ENCODE peak calls at places on chromosomes 5 and 9, in ten cellular contexts. One of them, this sample, is unnamed.

GRCh38 chr9:89522979-89523305 is 25.0 kb upstream of the SEMA4D start:
- ATAC-seq in pancreas: no peak
- ATAC-seq in activated B cell treated with CpG ODN at 0.5 μM for 24 hours: peak; percentile 13
- ATAC-seq in psoas muscle: no peak
- ATAC-seq in right cardiac atrium: no peak
- ATAC-seq in upper lobe of left lung: no peak
- ATAC-seq in SK-N-SH treated with all-trans-retinoic acid at 6 μM for 48 hours: no peak
- ATAC-seq in naive thymus-derived CD4-positive, alpha-beta T cell: no peak
- ATAC-seq in Panc1: no peak
- ATAC-seq in activated CD4-positive, alpha-beta T cell treated with anti-CD3 and anti-CD28 coated beads for 36 hours: no peak
- ATAC-seq in this sample: peak; percentile 6

GRCh38 chr5:150700298-150700599 is 613 bp downstream of the RBM22 start:
- ATAC-seq in activated CD4-positive, alpha-beta T cell treated with anti-CD3 and anti-CD28 coated beads for 36 hours: peak; percentile 10
- ATAC-seq in right cardiac atrium: no peak
- ATAC-seq in pancreas: no peak
- ATAC-seq in SK-N-SH treated with all-trans-retinoic acid at 6 μM for 48 hours: peak; percentile 5
- ATAC-seq in naive thymus-derived CD4-positive, alpha-beta T cell: peak; percentile 0
- ATAC-seq in Panc1: peak; percentile 4
- ATAC-seq in activated B cell treated with CpG ODN at 0.5 μM for 24 hours: no peak
- ATAC-seq in psoas muscle: peak; percentile 25
- ATAC-seq in upper lobe of left lung: peak; percentile 9
- ATAC-seq in this sample: no peak

GRCh38 chr9:27377147-27377807 is 80.3 kb upstream of the EQTN start:
- ATAC-seq in naive thymus-derived CD4-positive, alpha-beta T cell: no peak
- ATAC-seq in psoas muscle: peak; percentile 95
- ATAC-seq in upper lobe of left lung: no peak
- ATAC-seq in activated CD4-positive, alpha-beta T cell treated with anti-CD3 and anti-CD28 coated beads for 36 hours: no peak
- ATAC-seq in right cardiac atrium: no peak
- ATAC-seq in SK-N-SH treated with all-trans-retinoic acid at 6 μM for 48 hours: peak; percentile 77
- ATAC-seq in pancreas: no peak
- ATAC-seq in activated B cell treated with CpG ODN at 0.5 μM for 24 hours: peak; percentile 15
- ATAC-seq in Panc1: no peak
- ATAC-seq in this sample: peak; percentile 22

GRCh38 chr9:20544953-20545622 is 77.2 kb downstream of the MLLT3 start:
- ATAC-seq in psoas muscle: no peak
- ATAC-seq in pancreas: no peak
- ATAC-seq in right cardiac atrium: no peak
- ATAC-seq in naive thymus-derived CD4-positive, alpha-beta T cell: no peak
- ATAC-seq in SK-N-SH treated with all-trans-retinoic acid at 6 μM for 48 hours: no peak
- ATAC-seq in Panc1: no peak
- ATAC-seq in activated B cell treated with CpG ODN at 0.5 μM for 24 hours: no peak
- ATAC-seq in activated CD4-positive, alpha-beta T cell treated with anti-CD3 and anti-CD28 coated beads for 36 hours: no peak
- ATAC-seq in upper lobe of left lung: no peak
- ATAC-seq in this sample: no peak

GRCh38 chr9:87786876-87787275 is 61.0 kb downstream of the CTSL start:
- ATAC-seq in pancreas: no peak
- ATAC-seq in activated CD4-positive, alpha-beta T cell treated with anti-CD3 and anti-CD28 coated beads for 36 hours: peak; percentile 44
- ATAC-seq in naive thymus-derived CD4-positive, alpha-beta T cell: no peak
- ATAC-seq in activated B cell treated with CpG ODN at 0.5 μM for 24 hours: no peak
- ATAC-seq in upper lobe of left lung: no peak
- ATAC-seq in psoas muscle: no peak
- ATAC-seq in SK-N-SH treated with all-trans-retinoic acid at 6 μM for 48 hours: no peak
- ATAC-seq in right cardiac atrium: no peak
- ATAC-seq in Panc1: no peak
- ATAC-seq in this sample: no peak

GRCh38 chr9:13832451-13832850 is 481.5 kb downstream of the NFIB start:
- ATAC-seq in naive thymus-derived CD4-positive, alpha-beta T cell: no peak
- ATAC-seq in right cardiac atrium: no peak
- ATAC-seq in activated B cell treated with CpG ODN at 0.5 μM for 24 hours: no peak
- ATAC-seq in upper lobe of left lung: no peak
- ATAC-seq in psoas muscle: no peak
- ATAC-seq in pancreas: no peak
- ATAC-seq in SK-N-SH treated with all-trans-retinoic acid at 6 μM for 48 hours: no peak
- ATAC-seq in activated CD4-positive, alpha-beta T cell treated with anti-CD3 and anti-CD28 coated beads for 36 hours: no peak
- ATAC-seq in Panc1: no peak
- ATAC-seq in this sample: no peak

GRCh38 chr5:39624890-39625289 is 200.1 kb upstream of the DAB2 start:
- ATAC-seq in psoas muscle: no peak
- ATAC-seq in activated B cell treated with CpG ODN at 0.5 μM for 24 hours: no peak
- ATAC-seq in Panc1: no peak
- ATAC-seq in pancreas: peak; percentile 95
- ATAC-seq in SK-N-SH treated with all-trans-retinoic acid at 6 μM for 48 hours: no peak
- ATAC-seq in right cardiac atrium: no peak
- ATAC-seq in activated CD4-positive, alpha-beta T cell treated with anti-CD3 and anti-CD28 coated beads for 36 hours: no peak
- ATAC-seq in naive thymus-derived CD4-positive, alpha-beta T cell: no peak
- ATAC-seq in upper lobe of left lung: no peak
- ATAC-seq in this sample: no peak

GRCh38 chr9:19440823-19441580 is 32.2 kb downstream of the ACER2 start:
- ATAC-seq in SK-N-SH treated with all-trans-retinoic acid at 6 μM for 48 hours: no peak
- ATAC-seq in activated CD4-positive, alpha-beta T cell treated with anti-CD3 and anti-CD28 coated beads for 36 hours: peak; percentile 16
- ATAC-seq in psoas muscle: no peak
- ATAC-seq in activated B cell treated with CpG ODN at 0.5 μM for 24 hours: peak; percentile 14
- ATAC-seq in naive thymus-derived CD4-positive, alpha-beta T cell: no peak
- ATAC-seq in Panc1: no peak
- ATAC-seq in pancreas: no peak
- ATAC-seq in upper lobe of left lung: no peak
- ATAC-seq in right cardiac atrium: peak; percentile 73
- ATAC-seq in this sample: no peak

GRCh38 chr9:107989544-107989943 is 500.0 kb upstream of the KLF4 start:
- ATAC-seq in upper lobe of left lung: peak; percentile 50
- ATAC-seq in right cardiac atrium: peak; percentile 69
- ATAC-seq in naive thymus-derived CD4-positive, alpha-beta T cell: peak; percentile 32
- ATAC-seq in SK-N-SH treated with all-trans-retinoic acid at 6 μM for 48 hours: no peak
- ATAC-seq in psoas muscle: peak; percentile 46
- ATAC-seq in activated CD4-positive, alpha-beta T cell treated with anti-CD3 and anti-CD28 coated beads for 36 hours: no peak
- ATAC-seq in pancreas: no peak
- ATAC-seq in Panc1: no peak
- ATAC-seq in activated B cell treated with CpG ODN at 0.5 μM for 24 hours: no peak
- ATAC-seq in this sample: no peak

GRCh38 chr5:127702913-127703575 is at the start of gene CCDC192:
- ATAC-seq in activated CD4-positive, alpha-beta T cell treated with anti-CD3 and anti-CD28 coated beads for 36 hours: peak; percentile 36
- ATAC-seq in upper lobe of left lung: no peak
- ATAC-seq in SK-N-SH treated with all-trans-retinoic acid at 6 μM for 48 hours: no peak
- ATAC-seq in naive thymus-derived CD4-positive, alpha-beta T cell: no peak
- ATAC-seq in Panc1: no peak
- ATAC-seq in psoas muscle: no peak
- ATAC-seq in activated B cell treated with CpG ODN at 0.5 μM for 24 hours: no peak
- ATAC-seq in right cardiac atrium: no peak
- ATAC-seq in pancreas: no peak
- ATAC-seq in this sample: no peak

GRCh38 chr5:23027830-23028229 is 174.7 kb upstream of the CDH12 start:
- ATAC-seq in activated B cell treated with CpG ODN at 0.5 μM for 24 hours: no peak
- ATAC-seq in naive thymus-derived CD4-positive, alpha-beta T cell: no peak
- ATAC-seq in Panc1: no peak
- ATAC-seq in pancreas: no peak
- ATAC-seq in activated CD4-positive, alpha-beta T cell treated with anti-CD3 and anti-CD28 coated beads for 36 hours: no peak
- ATAC-seq in psoas muscle: no peak
- ATAC-seq in upper lobe of left lung: no peak
- ATAC-seq in SK-N-SH treated with all-trans-retinoic acid at 6 μM for 48 hours: no peak
- ATAC-seq in right cardiac atrium: peak; percentile 48
- ATAC-seq in this sample: no peak

GRCh38 chr9:134068742-134069535 is 1.1 kb upstream of the BRD3 start:
- ATAC-seq in pancreas: peak; percentile 9
- ATAC-seq in right cardiac atrium: no peak
- ATAC-seq in naive thymus-derived CD4-positive, alpha-beta T cell: no peak
- ATAC-seq in activated B cell treated with CpG ODN at 0.5 μM for 24 hours: no peak
- ATAC-seq in upper lobe of left lung: no peak
- ATAC-seq in SK-N-SH treated with all-trans-retinoic acid at 6 μM for 48 hours: peak; percentile 22
- ATAC-seq in Panc1: peak; percentile 20
- ATAC-seq in psoas muscle: no peak
- ATAC-seq in activated CD4-positive, alpha-beta T cell treated with anti-CD3 and anti-CD28 coated beads for 36 hours: peak; percentile 1
- ATAC-seq in this sample: no peak

This sample was measured in stimulated activated memory B cell treated with anti-CD40 and anti-IgM and Interleukin-4, amounts not matched to agents 10 μg/mL and 1 μg/mL and 100 μg/mL, for 72 hours.